ENCODE peak calls at places on chromosome 19, in nine cellular contexts. Z, S, T, F, N, P, X, C and L are unnamed samples. For H3K9me2, the result is how much of the 10 kb centered on the place peaks cover.

GRCh38 chr19:55418185-55418584 is 10.6 kb upstream of the UBE2S start:
- DNase-seq in N (peak), C (peak), P (peak), T (peak), S (peak), Z (peak), X (peak), F (peak), L (peak)

GRCh38 chr19:48393559-48394330 is at the start of gene GRIN2D:
- DNase-seq in C (no peak), Z (peak), N (peak), T (peak), S (no peak), P (peak), F (peak), X (no peak), L (no peak)

GRCh38 chr19:17001603-17002183 is 24.9 kb downstream of the CPAMD8 start:
- DNase-seq in F (no peak), T (peak), N (no peak), Z (no peak), C (no peak), X (no peak), S (no peak), P (no peak), L (no peak)

GRCh38 chr19:7328647-7329046 is 20.1 kb upstream of the ARHGEF18 start:
- DNase-seq in S (no peak), X (peak), N (no peak), T (no peak), Z (no peak), C (no peak), P (no peak), F (no peak), L (peak)

GRCh38 chr19:2841858-2842574 is 741 bp downstream of the ZNF555 start:
- DNase-seq in S (no peak), T (peak), C (no peak), N (peak), Z (no peak), P (peak), F (peak), X (no peak), L (no peak)

GRCh38 chr19:58554494-58555368 is at the start of gene CHMP2A:
- DNase-seq in C (peak), Z (peak), X (peak), P (peak), N (peak), T (peak), F (peak), S (peak), L (peak)

GRCh38 chr19:18002347-18002850 is 5.6 kb upstream of the ARRDC2 start:
- DNase-seq in P (no peak), S (no peak), Z (no peak), X (no peak), T (no peak), N (peak), F (no peak), C (no peak), L (no peak)

GRCh38 chr19:8922591-8922990 is 87.6 kb downstream of the MUC16 start:
- DNase-seq in C (peak), Z (no peak), X (no peak), T (no peak), F (no peak), P (no peak), S (no peak), N (no peak), L (no peak)

GRCh38 chr19:39709026-39709872 is 5.0 kb downstream of the LGALS14 start:
- DNase-seq in Z (peak), F (no peak), C (peak), X (peak), P (no peak), S (no peak), T (no peak), N (no peak), L (no peak)

GRCh38 chr19:33235269-33235995 is 9.8 kb upstream of the SLC7A10 start:
- DNase-seq in X (peak), Z (peak), T (peak), N (peak), F (peak), C (peak), P (peak), S (peak), L (peak)

GRCh38 chr19:12749938-12750521 is 1.6 kb upstream of the BEST2 start:
- DNase-seq in X (no peak), C (no peak), P (peak), Z (peak), S (no peak), T (peak), N (peak), F (no peak), L (no peak)

GRCh38 chr19:55467236-55468053 is 2.9 kb upstream of the C19orf85 start:
- DNase-seq in F (peak), N (peak), P (peak), Z (peak), T (peak), S (no peak), X (peak), C (no peak), L (peak)

GRCh38 chr19:44190020-44190419 is 22.3 kb upstream of the ZNF227 start:
- DNase-seq in P (no peak), N (no peak), T (no peak), Z (no peak), S (no peak), F (no peak), X (no peak), C (no peak), L (no peak)

GRCh38 chr19:50486823-50487515 is 10.3 kb upstream of the GARIN5A start:
- DNase-seq in S (peak), C (peak), Z (peak), T (peak), F (no peak), P (peak), N (peak), X (peak), L (peak)

GRCh38 chr19:39969681-39970423 is 1.1 kb upstream of the PSMC4 start:
- DNase-seq in N (no peak), C (no peak), Z (no peak), X (no peak), P (no peak), S (no peak), T (no peak), F (no peak), L (no peak)

GRCh38 chr19:48633148-48634035 is 3.8 kb downstream of the DBP start:
- DNase-seq in Z (no peak), S (no peak), C (no peak), T (no peak), P (peak), F (peak), X (peak), N (no peak), L (no peak)

GRCh38 chr19:17841810-17842662 is 5.7 kb downstream of the JAK3 start:
- DNase-seq in Z (peak), X (peak), N (peak), T (peak), F (peak), S (peak), C (peak), P (peak), L (no peak)

GRCh38 chr19:31135841-31136240 is 213.4 kb downstream of the TSHZ3 start:
- DNase-seq in N (no peak), Z (peak), F (no peak), S (no peak), X (no peak), P (peak), T (no peak), C (no peak), L (no peak)

GRCh38 chr19:10227215-10227971 is 3.7 kb downstream of the S1PR2 start:
- DNase-seq in N (peak), S (no peak), F (no peak), X (peak), Z (no peak), C (peak), P (peak), T (peak), L (no peak)

GRCh38 chr19:21115430-21115829 is 26.4 kb upstream of the ZNF431 start:
- DNase-seq in F (no peak), T (no peak), N (no peak), Z (no peak), S (no peak), P (no peak), C (no peak), X (no peak), L (no peak)

GRCh38 chr19:18329035-18329376 is 6.1 kb upstream of the LSM4 start:
- DNase-seq in C (no peak), F (no peak), S (no peak), P (no peak), X (no peak), N (no peak), T (no peak), Z (no peak), L (no peak)

GRCh38 chr19:3420909-3421619 is 54.7 kb downstream of the NFIC start:
- DNase-seq in X (no peak), S (no peak), P (no peak), N (no peak), Z (no peak), T (no peak), C (no peak), F (no peak), L (no peak)

GRCh38 chr19:18782559-18783225 is 8.4 kb downstream of the COMP start:
- DNase-seq in Z (no peak), X (no peak), F (no peak), P (no peak), C (no peak), S (no peak), N (no peak), T (no peak), L (no peak)

GRCh38 chr19:39474139-39474620 is 6.5 kb upstream of the TIMM50 start:
- DNase-seq in C (no peak), X (peak), P (peak), N (peak), S (no peak), Z (peak), F (peak), T (peak), L (peak)

GRCh38 chr19:49441210-49441959 is at the start of gene SLC17A7:
- DNase-seq in P (peak), S (no peak), T (peak), N (peak), F (peak), C (no peak), X (peak), Z (peak), L (no peak)

GRCh38 chr19:44696939-44697669 is 1.8 kb upstream of the CEACAM16 start:
- DNase-seq in S (no peak), P (no peak), C (no peak), X (no peak), N (no peak), F (no peak), T (no peak), Z (no peak), L (no peak)

GRCh38 chr19:57803594-57804325 is 11.0 kb downstream of the ZNF552 start:
- DNase-seq in P (peak), T (peak), X (no peak), C (peak), N (peak), F (peak), Z (peak), S (peak), L (no peak)

GRCh38 chr19:51458051-51458645 is at the start of gene SIGLEC8:
- DNase-seq in T (no peak), P (no peak), N (no peak), F (no peak), X (no peak), Z (no peak), S (no peak), C (no peak), L (no peak)

GRCh38 chr19:48553676-48554384 is 1.9 kb downstream of the SULT2B1 start:
- DNase-seq in C (peak), Z (peak), F (peak), X (no peak), N (peak), S (no peak), P (peak), T (peak), L (no peak)

GRCh38 chr19:19347401-19347800 is 26.8 kb downstream of the MAU2 start:
- DNase-seq in N (no peak), C (no peak), Z (no peak), F (no peak), P (no peak), S (no peak), X (no peak), T (no peak), L (no peak)

GRCh38 chr19:6521718-6522646 is 8.8 kb upstream of the TNFSF9 start:
- DNase-seq in F (no peak), S (no peak), X (peak), P (peak), T (peak), Z (no peak), N (no peak), C (no peak), L (no peak)

GRCh38 chr19:32404939-32405430 is 585 bp upstream of the DPY19L3 start:
- DNase-seq in N (no peak), F (peak), S (no peak), Z (peak), C (no peak), P (peak), T (no peak), X (no peak), L (peak)

GRCh38 chr19:33530842-33531241 is 9.3 kb upstream of the PEPD start:
- DNase-seq in S (no peak), P (no peak), T (no peak), N (no peak), X (no peak), F (no peak), C (no peak), Z (no peak), L (no peak)

GRCh38 chr19:1566392-1567115 is 1.6 kb downstream of the MEX3D start:
- DNase-seq in F (peak), S (no peak), N (peak), X (no peak), C (no peak), Z (peak), T (peak), P (peak), L (no peak)

GRCh38 chr19:1567848-1568227 is 287 bp downstream of the MEX3D start:
- DNase-seq in T (no peak), C (no peak), S (no peak), Z (no peak), X (no peak), P (no peak), F (peak), N (peak), L (no peak)

GRCh38 chr19:1569997-1570396 is 1.9 kb upstream of the MEX3D start:
- DNase-seq in Z (no peak), S (no peak), C (no peak), X (no peak), P (no peak), N (no peak), F (no peak), T (no peak), L (no peak)

GRCh38 chr19:1568320-1569019 is at the start of gene MEX3D:
- DNase-seq in N (peak), X (peak), F (peak), C (no peak), S (no peak), Z (peak), P (peak), T (peak), L (peak)

GRCh38 chr19:1567116-1567847 is 843 bp downstream of the MEX3D start:
- DNase-seq in P (peak), F (peak), N (peak), Z (no peak), X (no peak), C (no peak), S (no peak), T (no peak), L (no peak)
- H3K9me2 ChIP-seq in P (under half), F (under half), N (under half), Z (under half), X (under half), C (under half), S (under half), T (under half), L (under half)

DNA sequence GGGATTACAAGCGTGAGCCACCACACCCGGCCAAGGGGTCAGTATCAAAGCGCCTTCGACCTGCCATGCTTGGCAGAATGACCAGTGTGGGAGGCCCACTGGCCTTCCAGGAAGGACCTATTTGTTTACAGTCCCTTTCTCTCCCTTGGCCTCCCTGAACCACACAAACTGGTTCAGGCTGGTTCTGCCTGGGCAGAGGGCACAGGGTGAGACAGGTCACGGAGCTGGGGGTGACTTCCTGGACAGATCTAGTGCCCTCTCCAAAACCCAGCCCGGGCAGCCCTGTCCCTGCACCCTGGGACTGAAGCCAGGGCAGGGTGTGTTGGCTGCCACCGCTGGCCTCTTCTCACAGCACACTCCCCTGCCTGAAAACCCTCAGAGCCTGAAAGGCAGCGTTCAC is 11.3 kb downstream of the PLEKHF1 start:
- DNase-seq in Z (no peak), C (peak), X (no peak), N (no peak), F (no peak), T (no peak), P (no peak), S (no peak), L (no peak)
- H3K27ac ChIP-seq in Z (no peak), C (peak), X (no peak), N (no peak), F (no peak), T (no peak), P (no peak), S (no peak), L (no peak)

GRCh38 chr19:47072323-47072722 is 23.9 kb upstream of the TMEM160 start:
- DNase-seq in N (no peak), X (no peak), C (no peak), T (no peak), P (no peak), F (no peak), Z (no peak), S (no peak), L (no peak)

GRCh38 chr19:47071731-47072130 is 23.3 kb upstream of the TMEM160 start:
- DNase-seq in N (no peak), Z (no peak), X (no peak), C (no peak), T (no peak), S (no peak), F (no peak), P (no peak), L (no peak)

GRCh38 chr19:47069795-47070194 is 21.4 kb upstream of the TMEM160 start:
- DNase-seq in T (no peak), X (no peak), P (no peak), S (no peak), C (no peak), Z (no peak), F (no peak), N (no peak), L (no peak)

GRCh38 chr19:47068876-47069406 is 20.5 kb upstream of the TMEM160 start:
- DNase-seq in Z (no peak), C (no peak), N (no peak), P (no peak), F (no peak), X (no peak), T (no peak), S (no peak), L (no peak)

GRCh38 chr19:47070756-47071155 is 22.3 kb upstream of the TMEM160 start:
- DNase-seq in T (no peak), P (no peak), Z (no peak), F (no peak), C (no peak), X (no peak), N (no peak), S (no peak), L (no peak)
- H3K9me2 ChIP-seq in T (under half), P (under half), Z (under half), F (under half), C (under half), X (under half), N (under half), S (under half), L (under half)

GRCh38 chr19:41994521-41994971 is 516 bp upstream of the ATP1A3 start:
- DNase-seq in X (peak), F (no peak), P (no peak), Z (no peak), N (peak), T (no peak), C (no peak), S (no peak), L (no peak)

GRCh38 chr19:41993612-41994483 is at the start of gene ATP1A3:
- DNase-seq in S (peak), P (peak), Z (peak), F (peak), T (peak), X (peak), N (peak), C (no peak), L (peak)

GRCh38 chr19:41997121-41997850 is 3.3 kb upstream of the ATP1A3 start:
- DNase-seq in S (no peak), X (peak), T (peak), F (peak), C (no peak), P (peak), N (peak), Z (peak), L (peak)

GRCh38 chr19:41995959-41996797 is 2.1 kb upstream of the ATP1A3 start:
- DNase-seq in N (peak), Z (no peak), P (peak), C (no peak), S (no peak), F (no peak), T (peak), X (peak), L (no peak)

DNA sequence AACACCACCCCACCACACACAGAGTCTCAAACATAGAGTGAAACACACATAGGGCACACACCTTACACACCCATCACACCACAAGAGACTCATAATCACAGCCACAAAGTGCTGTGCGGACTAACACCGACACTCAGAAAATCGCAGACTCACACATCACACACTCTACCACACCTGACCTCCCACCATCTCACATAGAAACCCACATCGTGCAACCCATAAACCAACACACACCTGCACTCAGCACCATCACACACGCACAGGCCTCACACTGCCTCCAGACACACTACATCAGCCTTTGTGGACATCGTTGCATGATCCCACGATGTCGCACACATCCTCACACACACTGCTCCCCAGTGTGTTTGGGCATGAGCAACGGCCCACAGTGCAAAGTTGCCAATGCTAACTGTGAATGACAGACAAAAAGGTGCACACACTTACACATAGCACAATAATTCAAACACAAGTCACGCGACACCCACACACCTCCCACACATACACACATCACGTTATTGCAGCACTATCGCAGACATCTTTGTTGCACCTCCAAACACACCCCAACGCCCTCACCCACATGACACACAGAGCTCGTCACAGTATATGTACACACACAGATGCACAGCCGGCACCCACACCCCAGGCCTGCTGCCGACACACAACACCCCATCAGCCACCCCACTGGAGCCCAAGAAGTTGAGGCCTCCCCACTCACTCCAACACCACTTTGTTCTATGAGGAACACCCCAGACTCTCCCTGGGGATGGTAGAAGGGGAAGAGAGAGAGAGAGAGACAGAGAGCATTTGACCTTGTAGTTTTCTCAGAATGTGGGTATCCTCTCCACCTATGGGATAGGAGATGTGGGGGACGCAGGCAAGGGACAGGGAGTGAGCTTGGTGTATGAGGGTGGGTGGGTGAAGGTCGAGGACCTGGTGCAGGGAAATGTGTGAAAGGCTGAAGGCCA is 1.2 kb upstream of the ATP1A3 start:
- DNase-seq in F (no peak), C (no peak), X (peak), S (no peak), T (no peak), P (no peak), Z (no peak), N (no peak), L (no peak)
- H3K27ac ChIP-seq in F (no peak), C (no peak), X (no peak), S (no peak), T (no peak), P (no peak), Z (no peak), N (peak), L (no peak)

GRCh38 chr19:4444765-4445741 is 12.5 kb downstream of the UBXN6 start:
- DNase-seq in F (no peak), Z (no peak), X (no peak), P (no peak), S (no peak), C (no peak), T (no peak), N (no peak), L (no peak)
- H3K9me2 ChIP-seq in F (under half), Z (under half), X (under half), P (under half), S (under half), C (under half), T (under half), N (under half), L (under half)